ENCODE peak calls at places on chromosomes 7 and 10, in seven cellular contexts. O, R, U, Z, B, X and Y are unnamed samples.

GRCh38 chr7:96189129-96189815 is 132.6 kb downstream of the SLC25A13 start:
- DNase-seq in O (no peak), R (no peak), U (no peak), Z (no peak), B (no peak), X (no peak), Y (no peak)

GRCh38 chr7:127983804-127984332 is 47.4 kb downstream of the LRRC4 start:
- DNase-seq in O (no peak), R (peak), U (no peak), Z (peak), B (no peak), X (no peak), Y (peak)

GRCh38 chr7:16644987-16645592 is 464 bp downstream of the ANKMY2 start:
- DNase-seq in O (peak), R (no peak), U (no peak), Z (no peak), B (peak), X (no peak), Y (peak)

GRCh38 chr10:46022978-46023702 is 7.3 kb downstream of the NCOA4 start:
- DNase-seq in O (peak), R (peak), U (peak), Z (peak), B (peak), X (peak), Y (peak)

GRCh38 chr10:66322261-66322660 is 603.6 kb upstream of the LRRTM3 start:
- DNase-seq in O (no peak), R (no peak), U (no peak), Z (no peak), B (no peak), X (no peak), Y (no peak)

GRCh38 chr10:132890301-132890700 is 52.1 kb downstream of the CFAP46 start:
- DNase-seq in O (no peak), R (no peak), U (no peak), Z (no peak), B (no peak), X (no peak), Y (no peak)

GRCh38 chr7:97006951-97007861 is 1.9 kb downstream of the DLX6 start:
- DNase-seq in O (no peak), R (no peak), U (no peak), Z (no peak), B (peak), X (no peak), Y (no peak)

GRCh38 chr10:110946496-110946895 is 27.1 kb downstream of the SHOC2 start:
- DNase-seq in O (no peak), R (no peak), U (no peak), Z (no peak), B (no peak), X (no peak), Y (no peak)

DNA sequence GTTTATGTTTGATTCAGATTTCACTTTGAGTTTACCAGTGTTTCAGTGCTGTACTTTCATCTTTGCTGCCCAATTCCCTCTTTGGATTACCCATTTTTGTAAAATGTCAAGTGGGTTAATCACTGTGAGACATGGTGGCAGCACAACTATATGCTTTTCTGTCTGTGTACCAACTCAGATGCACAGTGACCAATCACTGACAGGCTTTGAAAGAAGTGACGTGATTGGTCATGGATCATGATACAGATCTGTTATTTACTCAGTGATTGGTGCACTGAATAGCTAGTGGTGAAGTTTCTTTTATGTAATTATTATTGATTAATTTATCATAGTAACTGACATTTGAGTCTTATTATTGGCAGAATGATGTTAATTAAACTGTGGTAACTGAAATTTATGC is 126.9 kb downstream of the SDK1 start:
- DNase-seq in O (no peak), R (no peak), U (peak), Z (no peak), B (no peak), X (no peak), Y (peak)
- TF ChIP-seq CEBPB in O (no peak), R (no peak), U (no peak), Z (no peak), B (no peak), X (no peak), Y (no peak)

DNA sequence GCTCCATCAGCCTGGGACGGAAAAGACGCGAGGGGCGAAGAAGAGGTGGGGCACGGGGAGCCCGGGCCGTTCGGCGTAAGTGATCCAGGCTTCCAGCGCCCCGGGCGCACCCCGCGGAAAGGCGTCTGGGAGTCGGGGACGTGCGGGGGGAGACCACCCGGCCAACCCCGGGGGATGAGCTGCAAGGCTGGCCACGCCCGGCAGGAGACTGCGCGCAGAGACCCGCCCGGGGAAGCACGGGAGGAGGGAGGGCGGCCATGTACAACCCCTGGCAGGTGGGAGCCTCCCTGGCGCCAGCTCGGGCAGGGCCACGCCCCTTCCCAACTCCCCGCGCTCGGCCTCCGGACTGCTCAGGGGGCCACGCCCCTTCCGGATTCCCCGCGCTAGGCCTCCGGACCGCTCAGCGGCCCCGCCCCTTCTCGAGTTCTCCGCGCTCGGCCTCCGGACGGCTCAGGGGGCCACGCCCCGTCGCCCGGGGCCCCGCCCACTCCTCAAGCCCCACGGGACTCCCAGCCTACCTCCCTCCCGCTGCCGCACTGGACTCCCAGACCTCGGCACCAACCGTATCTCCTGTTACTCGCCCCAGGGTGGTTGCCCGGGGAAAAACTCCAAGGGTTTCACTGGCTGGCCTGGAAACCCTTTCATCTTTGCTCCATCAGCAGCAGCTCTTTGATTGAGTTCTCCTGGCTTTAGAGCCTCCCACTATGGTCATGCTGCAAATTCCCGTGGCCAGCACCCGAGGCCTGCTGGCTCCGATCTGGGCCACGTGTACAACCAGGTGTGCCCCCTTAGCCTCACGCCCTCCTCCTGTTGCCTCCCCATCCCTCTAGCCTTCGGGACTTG is 284.4 kb downstream of the ZEB1 start:
- DNase-seq in O (peak), R (peak), U (peak), Z (peak), B (peak), X (peak), Y (peak)
- TF ChIP-seq CEBPB in O (no peak), R (no peak), U (no peak), Z (no peak), B (no peak), X (no peak), Y (no peak)

GRCh38 chr10:19930936-19931859 is 115.0 kb downstream of the PLXDC2 start:
- DNase-seq in O (no peak), R (no peak), U (no peak), Z (peak), B (no peak), X (no peak), Y (no peak)

GRCh38 chr10:19931886-19932285 is 115.7 kb downstream of the PLXDC2 start:
- DNase-seq in O (no peak), R (no peak), U (no peak), Z (no peak), B (no peak), X (no peak), Y (no peak)

GRCh38 chr10:19933772-19934171 is 117.5 kb downstream of the PLXDC2 start:
- DNase-seq in O (no peak), R (no peak), U (no peak), Z (no peak), B (no peak), X (no peak), Y (no peak)

GRCh38 chr10:19932806-19933371 is 116.7 kb downstream of the PLXDC2 start:
- DNase-seq in O (no peak), R (no peak), U (no peak), Z (no peak), B (no peak), X (no peak), Y (no peak)

GRCh38 chr10:19929466-19930140 is 113.4 kb downstream of the PLXDC2 start:
- DNase-seq in O (no peak), R (no peak), U (no peak), Z (peak), B (no peak), X (no peak), Y (no peak)
- TF ChIP-seq CEBPB in O (no peak), R (no peak), U (no peak), Z (peak), B (no peak), X (no peak), Y (no peak)

DNA sequence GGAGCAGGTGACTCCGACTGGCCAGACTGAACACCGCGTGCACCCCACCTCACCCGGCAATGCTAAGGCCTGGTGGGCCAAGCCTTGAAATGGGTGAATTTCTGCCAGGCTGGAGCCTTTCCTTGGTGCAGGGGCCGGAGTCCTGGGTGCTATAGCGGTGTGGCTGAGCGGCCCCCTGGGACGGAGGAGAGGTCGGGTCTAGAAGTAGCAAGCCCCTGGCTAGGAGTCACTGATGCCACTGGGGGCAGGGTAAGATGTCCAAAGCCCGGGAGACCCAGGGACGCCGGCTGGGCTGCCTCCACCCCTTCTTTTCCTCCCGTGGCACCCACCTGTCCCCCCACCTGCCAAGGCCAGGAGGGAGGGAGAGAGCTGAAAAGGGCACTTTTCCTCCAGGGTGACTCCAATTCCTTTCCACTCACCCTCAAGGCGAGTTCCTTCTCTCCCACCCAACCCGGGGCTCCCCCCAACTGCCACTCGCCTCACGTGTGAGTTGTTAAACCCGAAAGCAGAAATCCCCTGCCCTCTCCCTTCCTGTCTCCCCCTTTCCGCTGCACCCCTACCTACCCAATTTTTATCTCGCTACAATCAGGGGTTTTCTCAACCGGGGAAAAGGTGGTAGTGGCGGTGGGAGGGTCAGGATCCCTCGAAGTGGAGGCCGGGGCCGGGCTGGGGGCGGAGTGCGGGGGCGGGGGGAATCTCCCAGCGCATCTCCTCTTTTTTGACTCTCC is 6.0 kb upstream of the GATA3 start:
- DNase-seq in O (no peak), R (no peak), U (no peak), Z (no peak), B (no peak), X (no peak), Y (no peak)
- TF ChIP-seq CEBPB in O (no peak), R (no peak), U (no peak), Z (no peak), B (no peak), X (no peak), Y (no peak)